ENCODE peak calls at places on chromosomes 16 and 17, in five cellular contexts. H, X, T, I and F are unnamed samples.
A peak's percentile ranks its signal among the peaks of the same experiment; 100 is the strongest.

GRCh38 chr17:9324864-9325263 is 250.8 kb downstream of the STX8 start:
- DNase-seq in H (no peak), X (no peak), T (peak; percentile 55), I (peak; percentile 33), F (peak; percentile 13)

GRCh38 chr17:82087961-82088837 is 9.8 kb downstream of the FASN start:
- DNase-seq in H (no peak), X (no peak), T (no peak), I (no peak), F (no peak)

GRCh38 chr17:50479522-50480141 is 972 bp downstream of the RSAD1 start:
- DNase-seq in H (peak; percentile 95), X (peak; percentile 55), T (peak; percentile 77), I (peak; percentile 77), F (peak; percentile 79)

GRCh38 chr17:79667121-79667715 is 56.4 kb upstream of the RBFOX3 start:
- DNase-seq in H (no peak), X (no peak), T (no peak), I (no peak), F (no peak)

GRCh38 chr17:79986441-79987186 is 49.1 kb downstream of the TBC1D16 start:
- DNase-seq in H (peak; percentile 94), X (no peak), T (peak; percentile 93), I (peak; percentile 68), F (no peak)

GRCh38 chr16:35131429-35131828 is 1672.0 kb downstream of the TP53TG3F start:
- DNase-seq in H (no peak), X (no peak), T (no peak), I (no peak), F (no peak)

GRCh38 chr16:17229766-17230165 is 241.0 kb downstream of the XYLT1 start:
- DNase-seq in H (no peak), X (no peak), T (no peak), I (peak; percentile 51), F (peak; percentile 23)

GRCh38 chr17:9755083-9755482 is 36.3 kb downstream of the DHRS7C start:
- DNase-seq in H (no peak), X (no peak), T (peak; percentile 11), I (peak; percentile 16), F (peak; percentile 2)

GRCh38 chr17:41784207-41784744 is 2.2 kb downstream of the JUP start:
- DNase-seq in H (peak; percentile 50), X (no peak), T (peak; percentile 79), I (peak; percentile 67), F (no peak)

GRCh38 chr17:30378191-30378796 is 433 bp upstream of the CPD start:
- DNase-seq in H (peak; percentile 58), X (peak; percentile 76), T (no peak), I (no peak), F (no peak)

GRCh38 chr16:22671301-22672076 is 142.5 kb upstream of the HS3ST2 start:
- DNase-seq in H (no peak), X (no peak), T (no peak), I (peak; percentile 51), F (peak; percentile 20)

GRCh38 chr16:78925071-78925714 is 675.3 kb downstream of the MAF start:
- DNase-seq in H (peak; percentile 30), X (peak; percentile 5), T (peak; percentile 4), I (peak; percentile 6), F (no peak)

GRCh38 chr17:21371511-21372081 is 4.6 kb upstream of the KCNJ12 start:
- DNase-seq in H (no peak), X (no peak), T (no peak), I (no peak), F (no peak)

GRCh38 chr17:56185905-56186783 is 32.9 kb downstream of the ANKFN1 start:
- DNase-seq in H (no peak), X (no peak), T (peak; percentile 28), I (peak; percentile 94), F (peak; percentile 89)

GRCh38 chr17:69607162-69607834 is 192.8 kb downstream of the MAP2K6 start:
- DNase-seq in H (peak; percentile 62), X (no peak), T (peak; percentile 84), I (peak; percentile 83), F (peak; percentile 87)

GRCh38 chr16:2468725-2469398 is 2.2 kb upstream of the NTN3 start:
- DNase-seq in H (peak; percentile 89), X (no peak), T (no peak), I (no peak), F (no peak)

GRCh38 chr16:4487955-4488481 is 11.8 kb downstream of the HMOX2 start:
- DNase-seq in H (no peak), X (peak; percentile 59), T (peak; percentile 68), I (peak; percentile 69), F (peak; percentile 67)

GRCh38 chr17:56680676-56681075 is 87.2 kb downstream of the NOG start:
- DNase-seq in H (no peak), X (no peak), T (no peak), I (no peak), F (no peak)

GRCh38 chr16:17277981-17278381 is 192.8 kb downstream of the XYLT1 start:
- DNase-seq in H (no peak), X (peak; percentile 11), T (no peak), I (peak; percentile 22), F (no peak)

GRCh38 chr16:10122546-10122945 is 59.7 kb downstream of the GRIN2A start:
- DNase-seq in H (peak; percentile 41), X (no peak), T (peak; percentile 11), I (peak; percentile 42), F (no peak)

GRCh38 chr16:82507271-82507670 is 119.5 kb upstream of the CDH13 start:
- DNase-seq in H (no peak), X (no peak), T (no peak), I (no peak), F (no peak)

GRCh38 chr16:69872888-69873287 is 78.2 kb upstream of the CLEC18A start:
- DNase-seq in H (no peak), X (no peak), T (no peak), I (no peak), F (no peak)

GRCh38 chr17:81591971-81592370 is 39.8 kb upstream of the FAAP100 start:
- DNase-seq in H (no peak), X (no peak), T (no peak), I (no peak), F (no peak)

GRCh38 chr16:54493076-54493475 is 206.5 kb upstream of the IRX3 start:
- DNase-seq in H (no peak), X (no peak), T (peak; percentile 34), I (peak; percentile 72), F (peak; percentile 37)

GRCh38 chr16:18059577-18059976 is 277.0 kb downstream of the NPIPA8 start:
- DNase-seq in H (no peak), X (no peak), T (no peak), I (no peak), F (no peak)

GRCh38 chr16:12580809-12581208 is 222.9 kb downstream of the CPPED1 start:
- DNase-seq in H (no peak), X (no peak), T (no peak), I (no peak), F (no peak)

GRCh38 chr17:75152971-75153853 is 1.1 kb downstream of the JPT1 start:
- DNase-seq in H (peak; percentile 72), X (no peak), T (peak; percentile 29), I (peak; percentile 37), F (no peak)

GRCh38 chr16:22007509-22008214 is at the start of gene MOSMO:
- DNase-seq in H (peak; percentile 94), X (peak; percentile 62), T (peak; percentile 83), I (peak; percentile 64), F (peak; percentile 56)

GRCh38 chr17:27414271-27414670 is 42.0 kb upstream of the KSR1 start:
- DNase-seq in H (no peak), X (no peak), T (peak; percentile 18), I (no peak), F (no peak)

GRCh38 chr17:76791053-76791980 is 53.4 kb downstream of the MFSD11 start:
- DNase-seq in H (peak; percentile 62), X (peak; percentile 15), T (peak; percentile 87), I (peak; percentile 54), F (peak; percentile 60)
- H3K4me3 ChIP-seq in H (peak overlapping the region; percentile 29), X (no peak overlapping the region), T (peak overlapping the region; percentile 33), I (no peak overlapping the region), F (peak overlapping the region; percentile 22)

GRCh38 chr17:16286009-16286946 is 67.0 kb downstream of the CENPV start:
- DNase-seq in H (peak; percentile 25), X (peak; percentile 75), T (peak; percentile 98), I (peak; percentile 99), F (peak; percentile 93)
- H3K4me3 ChIP-seq in H (peak overlapping the region; percentile 42), X (peak overlapping the region; percentile 53), T (peak overlapping the region; percentile 54), I (peak overlapping the region; percentile 52), F (peak overlapping the region; percentile 50)

GRCh38 chr16:89711601-89712475 is 8.9 kb downstream of the VPS9D1 start:
- DNase-seq in H (peak; percentile 100), X (peak; percentile 65), T (peak; percentile 42), I (peak; percentile 66), F (no peak)
- H3K4me3 ChIP-seq in H (peak overlapping the region; percentile 67), X (peak overlapping the region; percentile 47), T (peak overlapping the region; percentile 51), I (peak overlapping the region; percentile 68), F (peak overlapping the region; percentile 42)

DNA sequence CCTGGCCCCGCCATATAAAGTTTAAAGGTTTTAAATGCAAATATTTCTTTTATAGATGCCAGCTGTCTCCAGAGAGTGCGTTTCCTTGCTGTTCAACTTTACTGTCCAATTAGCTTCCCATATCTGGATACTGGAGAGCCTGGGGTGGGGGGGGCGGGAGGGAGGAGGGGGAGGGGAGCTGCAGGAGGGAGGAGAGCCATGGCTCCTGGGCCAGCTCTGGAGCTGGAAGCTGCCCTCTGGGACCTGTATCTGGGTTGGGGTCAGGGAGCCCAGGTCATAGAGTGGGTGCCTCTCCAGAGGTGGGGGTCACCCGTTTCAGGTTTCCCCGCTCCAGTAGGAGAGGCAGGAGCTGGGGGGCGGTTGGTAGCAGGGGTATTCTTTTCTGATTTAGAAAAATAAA is 6.2 kb upstream of the GSE1 start:
- DNase-seq in H (peak; percentile 76), X (no peak), T (peak; percentile 30), I (no peak), F (no peak)
- H3K4me3 ChIP-seq in H (no peak overlapping the region), X (no peak overlapping the region), T (peak overlapping the region; percentile 4), I (no peak overlapping the region), F (no peak overlapping the region)

GRCh38 chr17:66406701-66407644 is 104.6 kb downstream of the PRKCA start:
- DNase-seq in H (no peak), X (no peak), T (no peak), I (no peak), F (no peak)

GRCh38 chr17:66401364-66401763 is 99.0 kb downstream of the PRKCA start:
- DNase-seq in H (no peak), X (no peak), T (no peak), I (no peak), F (no peak)

GRCh38 chr17:66400698-66401097 is 98.3 kb downstream of the PRKCA start:
- DNase-seq in H (no peak), X (no peak), T (no peak), I (no peak), F (no peak)

GRCh38 chr17:66405836-66406679 is 103.6 kb downstream of the PRKCA start:
- DNase-seq in H (peak; percentile 64), X (no peak), T (no peak), I (peak; percentile 38), F (peak; percentile 49)

GRCh38 chr17:66403846-66404597 is 101.6 kb downstream of the PRKCA start:
- DNase-seq in H (no peak), X (no peak), T (peak; percentile 48), I (no peak), F (no peak)
- H3K4me3 ChIP-seq in H (no peak overlapping the region), X (no peak overlapping the region), T (no peak overlapping the region), I (no peak overlapping the region), F (no peak overlapping the region)